ENCODE peak calls at places on chromosomes 11 and 22, in four cellular contexts. One of them, this sample, is unnamed.

GRCh38 chr11:121889931-121890330 is 226.1 kb downstream of the BLID start:
- DNase-seq in HepG2: no peak
- DNase-seq in NT2/D1: no peak
- DNase-seq in H1: no peak
- DNase-seq in this sample: no peak

GRCh38 chr11:68994161-68994890 is 13.5 kb upstream of the MRGPRD start:
- DNase-seq in HepG2: no peak
- DNase-seq in NT2/D1: no peak
- DNase-seq in H1: peak
- DNase-seq in this sample: no peak

GRCh38 chr11:75595511-75595910 is 33.5 kb downstream of the SERPINH1 start:
- DNase-seq in HepG2: no peak
- DNase-seq in NT2/D1: no peak
- DNase-seq in H1: no peak
- DNase-seq in this sample: no peak

GRCh38 chr11:126776125-126776524 is 224.4 kb downstream of the KIRREL3 start:
- DNase-seq in H1: no peak
- DNase-seq in NT2/D1: no peak
- DNase-seq in HepG2: no peak
- DNase-seq in this sample: no peak

GRCh38 chr11:12242071-12242672 is 131.8 kb downstream of the MICAL2 start:
- DNase-seq in NT2/D1: no peak
- DNase-seq in H1: no peak
- DNase-seq in HepG2: no peak
- DNase-seq in this sample: no peak

GRCh38 chr11:81989093-81989492 is 744.6 kb downstream of the FAM181B start:
- DNase-seq in HepG2: no peak
- DNase-seq in NT2/D1: no peak
- DNase-seq in H1: no peak
- DNase-seq in this sample: no peak

GRCh38 chr11:68470304-68470811 is 9.8 kb downstream of the PPP6R3 start:
- DNase-seq in NT2/D1: no peak
- DNase-seq in H1: no peak
- DNase-seq in HepG2: no peak
- DNase-seq in this sample: no peak

GRCh38 chr11:114157476-114158050 is 98.1 kb downstream of the ZBTB16 start:
- DNase-seq in NT2/D1: no peak
- DNase-seq in H1: no peak
- DNase-seq in HepG2: no peak
- DNase-seq in this sample: no peak

GRCh38 chr11:125505518-125505917 is 9.5 kb upstream of the FEZ1 start:
- DNase-seq in H1: no peak
- DNase-seq in NT2/D1: no peak
- DNase-seq in HepG2: no peak
- DNase-seq in this sample: no peak

GRCh38 chr11:45816614-45817013 is 11.7 kb downstream of the SLC35C1 start:
- DNase-seq in H1: peak
- DNase-seq in NT2/D1: peak
- DNase-seq in HepG2: no peak
- DNase-seq in this sample: no peak

GRCh38 chr11:27701262-27702105 is 1.2 kb upstream of the BDNF start:
- DNase-seq in HepG2: no peak
- DNase-seq in H1: no peak
- DNase-seq in NT2/D1: no peak
- DNase-seq in this sample: peak

GRCh38 chr11:69999721-70000120 is 78.4 kb upstream of the ANO1 start:
- DNase-seq in NT2/D1: peak
- DNase-seq in H1: no peak
- DNase-seq in HepG2: no peak
- DNase-seq in this sample: no peak

GRCh38 chr22:50148991-50149721 is 21.4 kb upstream of the PANX2 start:
- DNase-seq in HepG2: peak
- DNase-seq in NT2/D1: peak
- DNase-seq in H1: peak
- DNase-seq in this sample: peak

GRCh38 chr22:30882181-30882771 is 86.3 kb downstream of the MORC2 start:
- DNase-seq in H1: no peak
- DNase-seq in HepG2: no peak
- DNase-seq in NT2/D1: no peak
- DNase-seq in this sample: no peak

GRCh38 chr11:72642815-72643511 is 31.3 kb downstream of the PDE2A start:
- DNase-seq in H1: peak
- DNase-seq in NT2/D1: peak
- DNase-seq in HepG2: no peak
- DNase-seq in this sample: peak

GRCh38 chr11:1051356-1052132 is 15.0 kb upstream of the MUC6 start:
- DNase-seq in H1: no peak
- DNase-seq in HepG2: no peak
- DNase-seq in NT2/D1: no peak
- DNase-seq in this sample: no peak

GRCh38 chr22:47328550-47329243 is 566.2 kb downstream of the TBC1D22A start:
- DNase-seq in H1: no peak
- DNase-seq in NT2/D1: no peak
- DNase-seq in HepG2: peak
- DNase-seq in this sample: no peak

GRCh38 chr11:64372802-64373597 is 14.0 kb downstream of the RPS6KA4 start:
- DNase-seq in H1: peak
- DNase-seq in NT2/D1: no peak
- DNase-seq in HepG2: peak
- DNase-seq in this sample: peak

GRCh38 chr11:2328656-2329354 is 27.0 kb downstream of the TSPAN32 start:
- DNase-seq in HepG2: no peak
- DNase-seq in NT2/D1: no peak
- DNase-seq in H1: no peak
- DNase-seq in this sample: no peak

GRCh38 chr11:2328040-2328439 is 26.2 kb downstream of the TSPAN32 start:
- DNase-seq in NT2/D1: no peak
- DNase-seq in HepG2: no peak
- DNase-seq in H1: no peak
- DNase-seq in this sample: no peak

GRCh38 chr11:2325123-2325522 is 23.3 kb downstream of the TSPAN32 start:
- DNase-seq in H1: no peak
- DNase-seq in HepG2: no peak
- DNase-seq in NT2/D1: no peak
- DNase-seq in this sample: no peak

GRCh38 chr11:2327032-2327431 is 25.2 kb downstream of the TSPAN32 start:
- DNase-seq in HepG2: no peak
- DNase-seq in H1: no peak
- DNase-seq in NT2/D1: no peak
- DNase-seq in this sample: no peak

DNA sequence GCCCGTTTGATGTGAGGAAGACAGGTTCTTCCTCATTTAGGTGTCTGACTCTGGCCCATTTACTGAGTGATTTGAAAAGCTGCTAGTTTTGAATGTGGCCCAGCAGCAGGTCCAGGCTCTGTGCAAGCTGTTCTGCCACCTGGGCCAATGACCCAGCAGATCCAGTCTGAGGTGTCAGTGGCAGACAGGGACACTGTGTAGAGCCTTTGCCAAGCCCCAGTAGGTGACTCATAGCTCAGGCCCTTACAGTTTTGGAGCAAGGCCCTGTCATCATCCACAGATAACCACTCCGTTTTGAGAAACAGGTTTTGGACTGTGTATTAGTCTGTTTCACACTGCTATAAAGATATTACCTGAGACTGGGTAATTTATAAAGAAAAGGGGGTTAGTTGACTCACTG is 23.9 kb downstream of the TSPAN32 start:
- DNase-seq in HepG2: no peak
- DNase-seq in NT2/D1: no peak
- DNase-seq in H1: no peak
- DNase-seq in this sample: no peak
- TF ChIP-seq SUZ12 in HepG2: no peak
- TF ChIP-seq SUZ12 in NT2/D1: no peak
- TF ChIP-seq SUZ12 in H1: no peak
- TF ChIP-seq SUZ12 in this sample: no peak

DNA sequence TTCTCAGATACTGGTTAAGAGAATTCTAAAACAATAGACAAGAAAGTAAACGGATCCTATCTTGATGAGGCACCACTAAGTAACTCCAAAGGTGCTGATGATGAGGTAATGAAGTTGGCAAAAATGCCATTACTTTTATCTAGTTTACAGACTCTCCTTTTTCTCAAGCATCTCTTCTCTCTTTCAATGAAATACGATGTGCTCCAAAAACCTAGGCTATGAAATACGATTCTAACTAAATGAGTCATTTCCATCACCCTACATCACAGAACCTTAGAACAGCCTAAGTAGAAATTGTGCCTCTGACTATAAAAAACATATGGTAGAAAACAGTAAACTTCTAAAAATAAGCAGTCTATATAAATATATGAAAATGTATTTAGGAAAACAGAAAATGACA is 58.9 kb upstream of the ARHGAP32 start:
- DNase-seq in HepG2: no peak
- DNase-seq in NT2/D1: no peak
- DNase-seq in H1: no peak
- DNase-seq in this sample: no peak
- TF ChIP-seq SUZ12 in HepG2: no peak
- TF ChIP-seq SUZ12 in NT2/D1: no peak
- TF ChIP-seq SUZ12 in H1: no peak
- TF ChIP-seq SUZ12 in this sample: no peak

DNA sequence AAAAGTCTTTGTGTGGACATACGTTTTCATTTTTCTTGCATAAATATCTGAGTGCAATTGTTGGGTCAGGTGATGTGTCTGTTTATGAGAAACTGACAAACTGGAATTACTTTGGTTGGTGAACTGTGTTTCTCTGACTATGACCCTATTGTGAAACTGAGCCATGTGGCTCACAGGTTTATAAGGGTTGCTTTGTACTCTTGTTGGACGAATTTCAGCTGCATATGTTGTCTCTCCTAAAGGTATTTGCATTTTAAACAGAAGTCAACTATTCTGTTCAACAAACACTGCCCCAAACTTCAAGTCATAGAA is 34.4 kb upstream of the RASD2 start:
- DNase-seq in HepG2: peak
- DNase-seq in H1: no peak
- DNase-seq in NT2/D1: no peak
- DNase-seq in this sample: no peak
- TF ChIP-seq SUZ12 in HepG2: no peak
- TF ChIP-seq SUZ12 in H1: no peak
- TF ChIP-seq SUZ12 in NT2/D1: no peak
- TF ChIP-seq SUZ12 in this sample: no peak

GRCh38 chr22:21646608-21647590 is 4.8 kb downstream of the SDF2L1 start:
- DNase-seq in HepG2: peak
- DNase-seq in NT2/D1: no peak
- DNase-seq in H1: peak
- DNase-seq in this sample: peak
- TF ChIP-seq SUZ12 in HepG2: no peak
- TF ChIP-seq SUZ12 in NT2/D1: no peak
- TF ChIP-seq SUZ12 in H1: no peak
- TF ChIP-seq SUZ12 in this sample: no peak

GRCh38 chr11:8025123-8025522 is 38.0 kb downstream of the EIF3F start:
- DNase-seq in HepG2: no peak
- DNase-seq in NT2/D1: no peak
- DNase-seq in H1: peak
- DNase-seq in this sample: no peak

GRCh38 chr11:8022876-8023275 is 35.7 kb downstream of the EIF3F start:
- DNase-seq in H1: peak
- DNase-seq in HepG2: no peak
- DNase-seq in NT2/D1: no peak
- DNase-seq in this sample: no peak

GRCh38 chr11:8026982-8027381 is 39.8 kb downstream of the EIF3F start:
- DNase-seq in HepG2: no peak
- DNase-seq in NT2/D1: no peak
- DNase-seq in H1: no peak
- DNase-seq in this sample: no peak

GRCh38 chr11:8023831-8024555 is 36.9 kb downstream of the EIF3F start:
- DNase-seq in H1: peak
- DNase-seq in HepG2: no peak
- DNase-seq in NT2/D1: no peak
- DNase-seq in this sample: no peak

DNA sequence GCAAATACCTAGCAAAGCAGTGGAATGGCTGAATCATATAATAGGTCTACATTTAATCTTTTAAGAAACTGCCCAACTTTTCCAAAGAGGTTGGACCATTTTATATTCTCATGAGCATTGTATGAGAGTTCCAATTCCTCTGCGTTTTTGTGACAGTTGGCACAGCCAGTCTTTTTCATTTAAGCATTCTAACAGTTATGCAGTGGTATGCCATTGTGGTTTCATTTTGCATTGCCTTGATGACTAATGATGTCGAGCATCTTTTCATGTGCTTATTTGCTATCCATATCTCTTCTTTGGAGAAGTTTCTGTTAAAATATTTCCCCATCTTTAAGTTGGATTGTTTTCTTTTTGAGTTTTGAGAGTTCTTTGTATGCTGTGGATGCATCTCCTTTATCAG is 38.7 kb downstream of the EIF3F start:
- DNase-seq in H1: no peak
- DNase-seq in NT2/D1: no peak
- DNase-seq in HepG2: no peak
- DNase-seq in this sample: no peak
- TF ChIP-seq SUZ12 in H1: no peak
- TF ChIP-seq SUZ12 in NT2/D1: no peak
- TF ChIP-seq SUZ12 in HepG2: no peak
- TF ChIP-seq SUZ12 in this sample: no peak

DNA sequence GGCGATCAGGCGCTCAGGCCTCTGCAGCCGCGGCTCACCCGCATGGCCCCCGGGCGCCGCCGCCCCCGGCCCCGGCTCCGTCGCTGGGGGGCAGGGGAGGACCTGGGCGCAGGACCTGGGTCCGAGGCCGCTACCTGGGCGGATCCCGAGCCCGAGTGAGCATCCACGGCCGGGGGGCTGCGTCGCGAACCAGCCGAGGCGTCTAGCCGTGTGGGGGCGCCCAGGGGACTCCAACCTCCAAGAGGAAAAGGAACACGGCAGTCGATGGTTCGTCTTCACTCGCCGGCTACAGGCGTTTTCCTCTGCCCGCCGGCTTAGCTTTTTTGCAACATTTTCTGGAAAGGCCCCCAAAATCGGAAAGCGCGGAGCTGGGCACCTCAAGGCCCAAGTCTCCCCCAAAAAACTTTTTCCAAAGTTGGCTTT is 698 bp downstream of the PDGFB start:
- DNase-seq in NT2/D1: no peak
- DNase-seq in HepG2: no peak
- DNase-seq in H1: peak
- DNase-seq in this sample: no peak
- TF ChIP-seq SUZ12 in NT2/D1: no peak
- TF ChIP-seq SUZ12 in HepG2: no peak
- TF ChIP-seq SUZ12 in H1: peak
- TF ChIP-seq SUZ12 in this sample: no peak

GRCh38 chr22:16781074-16781763 is 44.0 kb downstream of the XKR3 start:
- DNase-seq in NT2/D1: no peak
- DNase-seq in H1: no peak
- DNase-seq in HepG2: no peak
- DNase-seq in this sample: no peak

GRCh38 chr22:16783453-16783852 is 41.8 kb downstream of the XKR3 start:
- DNase-seq in NT2/D1: no peak
- DNase-seq in HepG2: no peak
- DNase-seq in H1: no peak
- DNase-seq in this sample: no peak

GRCh38 chr22:16781764-16782329 is 43.4 kb downstream of the XKR3 start:
- DNase-seq in H1: no peak
- DNase-seq in HepG2: no peak
- DNase-seq in NT2/D1: no peak
- DNase-seq in this sample: no peak

GRCh38 chr22:16783930-16784354 is 41.3 kb downstream of the XKR3 start:
- DNase-seq in NT2/D1: no peak
- DNase-seq in HepG2: peak
- DNase-seq in H1: peak
- DNase-seq in this sample: peak
- TF ChIP-seq SUZ12 in NT2/D1: no peak
- TF ChIP-seq SUZ12 in HepG2: no peak
- TF ChIP-seq SUZ12 in H1: no peak
- TF ChIP-seq SUZ12 in this sample: no peak